ENCODE peak calls at places on chromosomes 5 and 9, in ten cellular contexts. Q, I, F, K, L, U, W, C, V and Y are unnamed samples.

GRCh38 chr5:15009420-15009819 is 137.8 kb upstream of the ANKH start:
- DNase-seq in V (peak; percentile 82), L (no peak), K (no peak), F (peak; percentile 63), I (no peak), W (no peak), C (no peak), U (no peak), Q (peak; percentile 51), Y (peak; percentile 43)

GRCh38 chr9:129946596-129946995 is 96.4 kb downstream of the FNBP1 start:
- DNase-seq in L (no peak), K (no peak), V (no peak), I (no peak), C (no peak), W (no peak), U (no peak), F (no peak), Q (no peak), Y (no peak)

GRCh38 chr5:180739271-180739670 is 587 bp downstream of the OR2Y1 start:
- DNase-seq in W (no peak), F (no peak), I (no peak), L (no peak), K (no peak), C (no peak), V (peak; percentile 32), Q (no peak), U (no peak), Y (no peak)

GRCh38 chr5:134019636-134020035 is 14.9 kb upstream of the VDAC1 start:
- DNase-seq in U (no peak), Q (no peak), W (no peak), F (no peak), C (no peak), L (no peak), I (no peak), K (no peak), V (no peak), Y (no peak)

GRCh38 chr5:107604990-107605389 is 65.7 kb downstream of the EFNA5 start:
- DNase-seq in V (no peak), C (no peak), F (no peak), W (no peak), L (no peak), K (no peak), U (no peak), I (peak; percentile 29), Q (no peak), Y (peak; percentile 14)

GRCh38 chr9:134373953-134374300 is 47.7 kb downstream of the RXRA start:
- DNase-seq in L (no peak), F (no peak), K (no peak), U (no peak), W (no peak), Q (no peak), V (no peak), I (no peak), C (no peak), Y (no peak)

GRCh38 chr9:8569832-8570231 is 770.3 kb upstream of the DMAC1 start:
- DNase-seq in I (no peak), W (no peak), Q (no peak), L (no peak), F (no peak), U (no peak), C (no peak), K (no peak), V (no peak), Y (no peak)

GRCh38 chr5:2704806-2705645 is 46.5 kb downstream of the IRX2 start:
- DNase-seq in K (no peak), F (no peak), L (no peak), I (no peak), Q (no peak), W (no peak), C (no peak), U (no peak), V (no peak), Y (no peak)

GRCh38 chr9:83583151-83584014 is 39.6 kb upstream of the IDNK start:
- DNase-seq in K (peak; percentile 47), C (peak; percentile 72), I (peak; percentile 45), W (peak; percentile 33), F (peak; percentile 29), L (peak; percentile 75), U (no peak), V (peak; percentile 79), Q (peak; percentile 48), Y (peak; percentile 65)

GRCh38 chr9:134381671-134382505 is 55.6 kb downstream of the RXRA start:
- DNase-seq in W (no peak), Q (no peak), I (peak; percentile 33), K (peak; percentile 66), F (no peak), L (no peak), V (no peak), U (no peak), C (no peak), Y (no peak)

GRCh38 chr9:69882998-69883565 is 62.5 kb downstream of the CFAP95 start:
- DNase-seq in I (no peak), Q (no peak), L (no peak), K (no peak), W (no peak), C (no peak), F (no peak), U (no peak), V (no peak), Y (no peak)

GRCh38 chr9:69885931-69886330 is 65.3 kb downstream of the CFAP95 start:
- DNase-seq in Q (no peak), K (no peak), U (no peak), W (peak; percentile 24), L (no peak), F (no peak), I (no peak), V (no peak), C (no peak), Y (no peak)

GRCh38 chr9:69888876-69889585 is 68.4 kb downstream of the CFAP95 start:
- DNase-seq in K (no peak), V (no peak), W (no peak), U (no peak), C (no peak), I (no peak), Q (no peak), F (no peak), L (no peak), Y (no peak)

GRCh38 chr9:69885474-69885929 is 64.9 kb downstream of the CFAP95 start:
- DNase-seq in C (no peak), I (no peak), K (no peak), F (peak; percentile 73), U (no peak), Q (no peak), W (no peak), L (no peak), V (peak; percentile 79), Y (no peak)
- H3K4me3 ChIP-seq in C (no peak overlapping the region), I (no peak overlapping the region), K (no peak overlapping the region), F (no peak overlapping the region), U (no peak overlapping the region), Q (no peak overlapping the region), W (no peak overlapping the region), L (no peak overlapping the region), V (no peak overlapping the region), Y (no peak overlapping the region)

GRCh38 chr9:107044872-107045271 is 181.9 kb downstream of the ZNF462 start:
- DNase-seq in W (no peak), I (peak; percentile 20), F (no peak), L (no peak), C (no peak), U (no peak), K (no peak), V (no peak), Q (no peak), Y (peak; percentile 22)
- TF ChIP-seq CTCF in W (no peak), I (peak; percentile 75), F (peak; percentile 51), L (peak; percentile 30), C (no peak), U (no peak), K (no peak), V (peak; percentile 7), Q (peak; percentile 50), Y (peak; percentile 24)

GRCh38 chr5:9263656-9264055 is 282.2 kb downstream of the SEMA5A start:
- DNase-seq in L (no peak), I (no peak), W (no peak), C (no peak), F (no peak), V (peak; percentile 61), U (no peak), Q (no peak), K (no peak), Y (no peak)

GRCh38 chr5:9268226-9268625 is 277.6 kb downstream of the SEMA5A start:
- DNase-seq in I (no peak), W (no peak), K (no peak), L (no peak), U (no peak), F (no peak), V (no peak), Q (no peak), C (no peak), Y (no peak)

GRCh38 chr5:9265391-9266287 is 280.2 kb downstream of the SEMA5A start:
- DNase-seq in L (peak; percentile 11), I (no peak), C (peak; percentile 58), U (no peak), K (peak; percentile 49), W (no peak), V (peak; percentile 84), F (no peak), Q (no peak), Y (no peak)

GRCh38 chr5:9269024-9269423 is 276.9 kb downstream of the SEMA5A start:
- DNase-seq in I (no peak), U (no peak), L (no peak), W (no peak), Q (no peak), C (no peak), V (no peak), K (no peak), F (no peak), Y (no peak)
- H3K4me3 ChIP-seq in I (no peak overlapping the region), U (no peak overlapping the region), L (no peak overlapping the region), W (no peak overlapping the region), Q (no peak overlapping the region), C (no peak overlapping the region), V (no peak overlapping the region), K (no peak overlapping the region), F (no peak overlapping the region), Y (no peak overlapping the region)

GRCh38 chr5:157917909-157918809 is 59.2 kb upstream of the CLINT1 start:
- DNase-seq in Q (peak; percentile 66), L (peak; percentile 77), I (peak; percentile 84), F (peak; percentile 29), V (peak; percentile 84), K (peak; percentile 56), W (no peak), U (peak; percentile 1), C (peak; percentile 80), Y (peak; percentile 83)
- TF ChIP-seq CTCF in Q (peak; percentile 73), L (peak; percentile 70), I (peak; percentile 90), F (peak; percentile 64), V (peak; percentile 67), K (peak; percentile 9), W (peak; percentile 9), U (peak; percentile 25), C (no peak), Y (peak; percentile 81)

GRCh38 chr5:177071671-177072385 is 14.9 kb upstream of the FGFR4 start:
- DNase-seq in U (peak; percentile 41), C (peak; percentile 92), I (peak; percentile 91), K (peak; percentile 56), F (peak; percentile 67), W (peak; percentile 84), Q (peak; percentile 69), L (peak; percentile 82), V (peak; percentile 88), Y (peak; percentile 85)
- H3K4me3 ChIP-seq in U (no peak overlapping the region), C (no peak overlapping the region), I (no peak overlapping the region), K (no peak overlapping the region), F (no peak overlapping the region), W (no peak overlapping the region), Q (no peak overlapping the region), L (no peak overlapping the region), V (no peak overlapping the region), Y (no peak overlapping the region)